ENCODE peak calls at places on chromosomes 11 and 22, in seven cellular contexts. C, E, B, Z, R, O and F are unnamed samples.

GRCh38 chr11:111912535-111912934 is at the start of gene HSPB2:
- DNase-seq in R (no peak), O (no peak), B (peak), E (peak), Z (no peak), C (no peak), F (no peak)

GRCh38 chr11:34234086-34234740 is 123.6 kb downstream of the ABTB2 start:
- DNase-seq in C (no peak), R (peak), Z (peak), E (peak), O (no peak), B (peak), F (peak)

GRCh38 chr22:27627444-27627833 is 174.1 kb downstream of the MN1 start:
- DNase-seq in O (no peak), B (peak), C (no peak), Z (no peak), E (peak), R (peak), F (no peak)

GRCh38 chr11:72668645-72669347 is 5.4 kb downstream of the PDE2A start:
- DNase-seq in R (no peak), E (peak), B (no peak), Z (no peak), C (no peak), O (peak), F (peak)

GRCh38 chr11:120055646-120056045 is 82.3 kb downstream of the TRIM29 start:
- DNase-seq in O (peak), R (no peak), E (peak), C (peak), B (no peak), Z (no peak), F (peak)

GRCh38 chr11:70879601-70880285 is 372.6 kb downstream of the SHANK2 start:
- DNase-seq in C (no peak), Z (no peak), R (no peak), O (no peak), E (no peak), B (no peak), F (no peak)

GRCh38 chr22:37169947-37170688 is 17.9 kb downstream of the C1QTNF6 start:
- DNase-seq in O (no peak), R (no peak), Z (no peak), E (no peak), B (no peak), C (no peak), F (no peak)

GRCh38 chr11:63020671-63021255 is 5.1 kb upstream of the SLC22A8 start:
- DNase-seq in E (peak), O (peak), R (peak), B (no peak), Z (peak), C (no peak), F (no peak)

GRCh38 chr11:46553746-46554204 is 40.0 kb downstream of the AMBRA1 start:
- DNase-seq in R (peak), B (peak), C (no peak), Z (peak), E (no peak), O (no peak), F (peak)

GRCh38 chr11:123745764-123746451 is 4.4 kb upstream of the ZNF202 start:
- DNase-seq in Z (no peak), O (no peak), R (no peak), B (no peak), E (peak), C (no peak), F (no peak)

GRCh38 chr11:128904872-128905344 is 13.8 kb downstream of the KCNJ5 start:
- DNase-seq in O (no peak), B (peak), C (no peak), R (no peak), Z (peak), E (peak), F (peak)

GRCh38 chr11:9367551-9367950 is 16.9 kb upstream of the IPO7 start:
- DNase-seq in Z (no peak), O (no peak), E (no peak), C (no peak), R (no peak), B (no peak), F (no peak)

GRCh38 chr22:36823177-36823839 is 6.5 kb upstream of the PVALB start:
- DNase-seq in C (no peak), B (peak), Z (no peak), R (no peak), O (no peak), E (peak), F (peak)

GRCh38 chr11:118081241-118081958 is 4.5 kb downstream of the TMPRSS4 start:
- DNase-seq in C (no peak), Z (no peak), R (no peak), O (no peak), E (no peak), B (no peak), F (no peak)

GRCh38 chr22:26770624-26771023 is 113.2 kb downstream of the MIAT start:
- DNase-seq in B (peak), C (no peak), E (no peak), R (no peak), Z (no peak), O (no peak), F (peak)

GRCh38 chr22:46079861-46080821 is 70.2 kb upstream of the PPARA start:
- DNase-seq in R (no peak), Z (peak), E (no peak), B (peak), O (no peak), C (no peak), F (peak)

GRCh38 chr22:40803292-40803691 is 15.9 kb downstream of the SLC25A17 start:
- DNase-seq in C (no peak), R (no peak), E (no peak), B (no peak), O (no peak), Z (no peak), F (no peak)

GRCh38 chr11:128759597-128759996 is 65.7 kb downstream of the FLI1 start:
- DNase-seq in C (no peak), Z (no peak), O (no peak), E (no peak), R (no peak), B (peak), F (peak)

GRCh38 chr22:42438293-42438650 is 6.1 kb upstream of the NFAM1 start:
- DNase-seq in O (no peak), C (no peak), E (peak), B (no peak), Z (no peak), R (no peak), F (no peak)

GRCh38 chr11:94103476-94103875 is 25.2 kb upstream of the PANX1 start:
- DNase-seq in R (no peak), B (no peak), Z (no peak), C (no peak), O (no peak), E (no peak), F (no peak)

GRCh38 chr11:34160791-34161190 is 55.4 kb downstream of the NAT10 start:
- DNase-seq in R (no peak), O (no peak), E (no peak), Z (no peak), C (no peak), B (no peak), F (no peak)

GRCh38 chr22:19886605-19887250 is 32.1 kb upstream of the GNB1L start:
- DNase-seq in O (no peak), Z (no peak), R (no peak), B (peak), C (no peak), E (no peak), F (peak)

GRCh38 chr11:27933992-27934829 is 173.7 kb downstream of the KIF18A start:
- DNase-seq in C (peak), Z (peak), O (no peak), B (peak), E (peak), R (peak), F (peak)

GRCh38 chr11:118194835-118195627 is 18.6 kb upstream of the SCN2B start:
- DNase-seq in B (peak), O (no peak), C (peak), Z (peak), R (no peak), E (no peak), F (peak)

GRCh38 chr11:41527530-41527929 is 68.1 kb upstream of the LRRC4C start:
- DNase-seq in R (no peak), B (no peak), O (no peak), Z (no peak), E (no peak), C (no peak), F (no peak)

GRCh38 chr11:90134420-90135003 is at the start of gene NAALAD2:
- DNase-seq in O (peak), B (peak), E (peak), Z (no peak), R (no peak), C (no peak), F (peak)

GRCh38 chr11:118091690-118092089 is 4.9 kb upstream of the SMIM35 start:
- DNase-seq in C (no peak), B (no peak), R (no peak), E (no peak), O (no peak), Z (no peak), F (no peak)

GRCh38 chr22:21702700-21703683 is 32.6 kb downstream of the YPEL1 start:
- DNase-seq in E (no peak), C (no peak), Z (no peak), O (no peak), R (no peak), B (no peak), F (no peak)

GRCh38 chr11:6323291-6323905 is 3.1 kb upstream of the CAVIN3 start:
- DNase-seq in C (no peak), R (no peak), O (no peak), Z (no peak), B (no peak), E (peak), F (no peak)

GRCh38 chr22:47300698-47301405 is 538.4 kb downstream of the TBC1D22A start:
- DNase-seq in C (no peak), B (no peak), O (no peak), R (no peak), E (no peak), Z (no peak), F (no peak)

GRCh38 chr11:72380132-72380503 is 54.2 kb downstream of the CLPB start:
- DNase-seq in O (no peak), R (no peak), E (no peak), B (no peak), C (no peak), Z (no peak), F (peak)

GRCh38 chr11:118953265-118953664 is 2.8 kb upstream of the UPK2 start:
- DNase-seq in Z (no peak), C (no peak), B (no peak), R (no peak), E (peak), O (peak), F (peak)

GRCh38 chr11:73019448-73019847 is 122.7 kb downstream of the FCHSD2 start:
- DNase-seq in Z (no peak), R (no peak), B (no peak), C (no peak), O (no peak), E (no peak), F (no peak)

GRCh38 chr22:20576445-20576816 is 69.0 kb downstream of the MED15 start:
- DNase-seq in E (no peak), C (no peak), Z (no peak), R (no peak), B (no peak), O (no peak), F (no peak)

GRCh38 chr22:48402591-48403031 is 1425.1 kb downstream of the BRD1 start:
- DNase-seq in R (no peak), B (no peak), Z (no peak), C (no peak), E (no peak), O (no peak), F (no peak)

GRCh38 chr11:11724994-11725393 is 103.2 kb upstream of the GALNT18 start:
- DNase-seq in O (no peak), R (no peak), E (no peak), B (no peak), C (no peak), Z (peak), F (no peak)

GRCh38 chr11:45082744-45083543 is 63.5 kb upstream of the PRDM11 start:
- DNase-seq in B (no peak), C (no peak), O (no peak), R (no peak), Z (no peak), E (peak), F (no peak)

GRCh38 chr22:17945156-17945850 is 79.1 kb downstream of the MICAL3 start:
- DNase-seq in C (no peak), E (no peak), R (no peak), B (no peak), Z (no peak), O (no peak), F (no peak)
- H2AFZ ChIP-seq in C (no peak), E (no peak), R (no peak), B (no peak), Z (no peak), O (no peak), F (no peak)

DNA sequence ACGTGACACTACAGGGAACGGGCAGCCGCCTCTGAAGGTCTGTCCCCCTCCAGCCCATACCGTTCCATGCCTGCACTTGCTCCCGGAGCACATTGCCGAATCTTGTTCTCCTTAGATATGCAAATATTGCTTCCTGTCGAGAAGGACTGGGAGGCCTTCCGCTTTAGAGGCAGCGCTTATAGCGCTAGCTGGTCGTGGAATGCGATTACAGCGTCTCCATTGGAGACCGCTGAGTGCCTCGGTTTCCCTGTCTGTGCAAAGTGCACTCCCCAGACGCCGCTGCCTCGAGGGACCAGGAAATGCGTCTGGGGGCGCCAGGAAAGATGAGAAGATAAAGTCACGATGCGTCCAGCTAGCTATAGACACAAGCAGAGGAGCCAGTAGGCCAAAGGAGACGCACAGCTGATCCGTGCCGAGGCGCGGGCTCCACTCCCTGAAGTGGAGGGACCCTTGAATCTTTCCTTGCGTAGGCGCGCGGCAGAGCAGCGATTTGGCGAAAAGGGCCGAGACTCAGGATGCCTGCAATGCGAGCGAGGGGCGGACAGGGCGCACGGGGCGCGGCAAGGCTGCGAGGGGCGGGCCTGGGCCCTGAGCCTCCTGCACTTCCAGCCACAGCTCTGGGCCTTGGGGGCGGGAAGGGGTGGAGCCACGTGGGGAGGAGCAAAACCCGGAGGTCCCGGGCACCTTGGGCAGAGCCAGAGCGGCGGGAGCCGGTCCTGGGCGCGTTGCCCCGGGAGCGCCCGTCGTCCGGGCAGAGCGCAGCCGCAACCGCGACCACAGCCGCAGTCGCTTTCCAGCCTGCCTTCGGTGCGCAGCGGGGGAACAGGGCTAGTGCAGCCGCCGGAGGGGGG is at the start of gene RASSF10:
- DNase-seq in O (peak), B (peak), Z (no peak), C (no peak), R (no peak), E (peak), F (peak)
- H2AFZ ChIP-seq in O (peak), B (peak), Z (no peak), C (peak), R (no peak), E (peak), F (peak)

DNA sequence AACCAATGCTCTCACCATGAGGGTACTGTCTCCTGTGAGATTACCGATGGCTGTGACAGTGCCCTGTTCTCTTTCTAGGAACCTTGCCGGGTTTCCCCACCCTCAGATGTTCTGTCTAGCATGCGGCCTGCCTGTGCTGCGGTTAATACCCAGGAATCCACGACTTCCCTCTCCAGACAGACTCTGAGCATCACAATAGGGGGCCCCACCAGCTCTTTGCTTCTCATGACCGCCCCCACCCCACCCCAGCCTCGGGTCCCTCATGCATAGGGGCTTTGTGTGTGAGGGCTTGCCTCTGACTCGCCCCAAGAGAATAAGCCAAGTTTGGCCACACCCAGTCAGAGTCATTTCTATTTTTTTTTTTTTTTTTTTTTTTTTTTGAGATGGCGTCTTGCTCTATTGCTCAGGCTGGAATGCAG is 10.3 kb downstream of the PARVG start:
- DNase-seq in C (no peak), Z (no peak), R (no peak), B (peak), E (no peak), O (no peak), F (peak)
- H2AFZ ChIP-seq in C (no peak), Z (no peak), R (no peak), B (no peak), E (no peak), O (no peak), F (no peak)

DNA sequence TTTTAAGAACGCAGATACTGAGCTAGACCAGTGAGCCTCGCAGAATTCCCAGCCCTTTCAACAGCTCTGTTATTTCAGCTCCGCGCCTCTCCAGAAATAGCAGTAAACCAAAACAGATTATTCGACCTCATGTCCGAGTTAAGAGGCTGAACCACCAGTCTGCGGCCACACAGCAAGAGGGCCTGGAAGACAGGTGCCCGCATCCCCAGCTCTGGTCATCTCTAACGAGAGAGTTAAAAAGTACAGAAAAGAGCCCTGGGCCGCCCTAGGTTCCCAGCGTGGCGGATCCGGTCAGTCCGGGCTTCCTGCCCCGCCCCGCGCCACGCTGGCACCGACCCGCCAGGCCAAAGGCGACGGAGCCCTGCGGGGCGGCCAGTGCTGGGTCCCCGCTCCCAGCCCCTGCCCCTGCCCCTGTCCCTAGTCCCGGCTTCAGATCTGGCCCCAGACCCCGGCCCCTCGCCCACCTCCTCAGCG is 498 bp downstream of the XBP1 start:
- DNase-seq in E (peak), O (peak), Z (peak), C (no peak), B (peak), R (no peak), F (peak)
- H2AFZ ChIP-seq in E (no peak), O (peak), Z (peak), C (no peak), B (no peak), R (no peak), F (no peak)

DNA sequence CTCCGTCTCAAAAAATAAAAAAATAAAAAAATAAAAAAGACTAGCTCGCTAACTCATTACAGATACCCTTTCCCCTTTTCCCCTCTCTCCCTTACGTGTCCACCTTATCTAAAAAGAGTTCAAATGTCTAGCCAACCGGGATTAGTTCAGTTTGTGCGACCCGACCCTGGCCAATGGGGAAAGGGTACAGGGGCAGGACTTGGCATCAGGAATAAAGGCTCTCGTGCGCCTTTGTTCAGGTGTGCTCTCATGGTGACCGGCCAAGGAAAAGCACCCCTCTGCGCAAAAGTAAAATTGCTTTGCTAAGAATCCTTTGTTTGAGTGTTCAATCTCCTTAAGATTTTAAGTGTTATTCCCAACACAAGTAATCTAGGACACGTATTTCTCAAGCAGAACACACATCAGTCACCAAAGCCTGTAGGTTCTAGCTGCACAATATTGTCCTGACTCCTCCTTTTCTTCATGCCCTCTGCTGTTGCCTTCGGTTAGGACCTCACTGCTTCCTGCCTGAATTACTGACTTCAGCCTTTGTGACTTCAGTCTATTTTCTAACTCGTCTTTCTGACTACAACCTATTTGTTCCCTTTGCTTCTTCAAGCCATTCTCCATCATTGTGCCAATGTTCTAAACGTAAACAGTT is 20.7 kb upstream of the CECR2 start:
- DNase-seq in R (no peak), Z (no peak), E (no peak), O (no peak), B (no peak), C (no peak), F (no peak)
- H2AFZ ChIP-seq in R (no peak), Z (no peak), E (peak), O (peak), B (no peak), C (no peak), F (no peak)

DNA sequence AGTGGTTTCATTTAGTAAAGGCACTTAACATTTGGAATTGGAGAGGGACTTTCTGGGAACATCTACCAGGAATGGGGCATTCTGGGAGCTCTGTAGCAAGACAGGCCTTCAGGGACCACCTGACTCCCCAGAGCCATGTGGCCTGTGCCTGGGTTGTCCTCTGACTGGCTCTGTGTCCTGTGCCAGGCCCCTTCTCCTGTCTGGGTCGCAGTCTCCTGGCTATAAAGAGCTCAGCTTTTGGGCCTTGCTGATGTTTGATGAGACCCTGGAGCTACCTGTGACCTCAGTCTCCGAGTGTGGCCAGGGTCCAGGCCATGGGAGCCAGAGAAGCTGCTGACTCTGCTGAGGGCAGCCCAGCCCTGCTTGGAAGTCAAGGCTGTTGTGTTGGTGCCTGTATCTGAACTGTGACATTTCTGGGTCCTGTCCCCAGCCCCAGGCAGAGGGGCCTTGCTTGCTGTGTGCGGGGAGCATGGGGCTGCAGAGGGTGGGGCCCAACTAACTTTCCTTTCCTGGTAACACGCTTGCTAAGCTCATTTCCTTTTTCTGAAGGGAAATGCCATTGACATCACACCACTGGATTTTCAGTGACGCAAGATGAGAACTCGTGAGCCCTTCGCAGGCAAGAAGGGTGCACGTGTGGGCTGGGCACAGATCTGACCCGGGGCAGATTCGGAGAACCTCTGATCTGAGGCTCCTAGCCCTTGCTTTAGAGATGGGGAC is 41.3 kb downstream of the LRRC32 start:
- DNase-seq in C (no peak), B (peak), O (no peak), R (no peak), Z (no peak), E (no peak), F (no peak)
- H2AFZ ChIP-seq in C (no peak), B (peak), O (no peak), R (no peak), Z (no peak), E (no peak), F (peak)

GRCh38 chr11:60836866-60837510 is 4.9 kb upstream of the CCDC86 start:
- DNase-seq in O (no peak), Z (no peak), R (no peak), C (no peak), E (no peak), B (no peak), F (no peak)
- H2AFZ ChIP-seq in O (no peak), Z (no peak), R (no peak), C (no peak), E (no peak), B (no peak), F (no peak)